ENCODE peak calls at places on chromosome 18, in five cellular contexts. C is CD8-positive, alpha-beta memory T cell; F is CD4-positive, CD25-positive, alpha-beta regulatory T cell; Z is lung; D is left ventricle myocardium inferior. K is an unnamed sample. For H3K4me1, the result is how much of the 10 kb centered on the place peaks cover.

GRCh38 chr18:961644-962355 is 57.1 kb downstream of the ADCYAP1 start:
- DNase-seq in C (peak), F (peak), Z (no peak), D (peak), K (no peak)

GRCh38 chr18:58579561-58580047 is 49.3 kb downstream of the ALPK2 start:
- DNase-seq in C (no peak), F (no peak), Z (no peak), D (no peak), K (no peak)

GRCh38 chr18:11607897-11608296 is 1.5 kb upstream of the SLC35G4 start:
- DNase-seq in C (no peak), F (no peak), Z (no peak), D (no peak), K (no peak)

GRCh38 chr18:76260941-76261472 is 234.0 kb downstream of the ZNF516 start:
- DNase-seq in C (no peak), F (no peak), Z (no peak), D (no peak), K (no peak)

GRCh38 chr18:37322497-37323035 is 243.0 kb downstream of the CELF4 start:
- DNase-seq in C (no peak), F (no peak), Z (no peak), D (no peak), K (peak)

GRCh38 chr18:32550958-32551357 is 80.3 kb upstream of the GAREM1 start:
- DNase-seq in C (no peak), F (no peak), Z (no peak), D (no peak), K (no peak)

GRCh38 chr18:26502834-26503233 is 45.5 kb downstream of the KCTD1 start:
- DNase-seq in C (no peak), F (no peak), Z (no peak), D (no peak), K (no peak)

GRCh38 chr18:40524881-40525280 is 1430.2 kb upstream of the PIK3C3 start:
- DNase-seq in C (no peak), F (no peak), Z (no peak), D (no peak), K (no peak)

GRCh38 chr18:6315556-6316331 is 99.0 kb downstream of the L3MBTL4 start:
- DNase-seq in C (no peak), F (no peak), Z (no peak), D (no peak), K (peak)

GRCh38 chr18:56358608-56359007 is 279.8 kb downstream of the TXNL1 start:
- DNase-seq in C (no peak), F (no peak), Z (no peak), D (no peak), K (no peak)

GRCh38 chr18:23718243-23718720 is 29.0 kb downstream of the LAMA3 start:
- DNase-seq in C (no peak), F (no peak), Z (no peak), D (no peak), K (no peak)

GRCh38 chr18:13377496-13377895 is 158.9 kb downstream of the LDLRAD4 start:
- DNase-seq in C (no peak), F (peak), Z (no peak), D (no peak), K (no peak)

GRCh38 chr18:13376298-13376840 is 157.8 kb downstream of the LDLRAD4 start:
- DNase-seq in C (peak), F (peak), Z (no peak), D (no peak), K (no peak)

GRCh38 chr18:13378150-13378549 is 159.6 kb downstream of the LDLRAD4 start:
- DNase-seq in C (no peak), F (peak), Z (no peak), D (no peak), K (no peak)

GRCh38 chr18:13375302-13376255 is 157.0 kb downstream of the LDLRAD4 start:
- DNase-seq in C (peak), F (peak), Z (peak), D (peak), K (no peak)

GRCh38 chr18:13376841-13377351 is 158.3 kb downstream of the LDLRAD4 start:
- DNase-seq in C (peak), F (peak), Z (no peak), D (no peak), K (no peak)
- H3K4me1 ChIP-seq in C (half or more), F (half or more), Z (under half), D (half or more), K (under half)

DNA sequence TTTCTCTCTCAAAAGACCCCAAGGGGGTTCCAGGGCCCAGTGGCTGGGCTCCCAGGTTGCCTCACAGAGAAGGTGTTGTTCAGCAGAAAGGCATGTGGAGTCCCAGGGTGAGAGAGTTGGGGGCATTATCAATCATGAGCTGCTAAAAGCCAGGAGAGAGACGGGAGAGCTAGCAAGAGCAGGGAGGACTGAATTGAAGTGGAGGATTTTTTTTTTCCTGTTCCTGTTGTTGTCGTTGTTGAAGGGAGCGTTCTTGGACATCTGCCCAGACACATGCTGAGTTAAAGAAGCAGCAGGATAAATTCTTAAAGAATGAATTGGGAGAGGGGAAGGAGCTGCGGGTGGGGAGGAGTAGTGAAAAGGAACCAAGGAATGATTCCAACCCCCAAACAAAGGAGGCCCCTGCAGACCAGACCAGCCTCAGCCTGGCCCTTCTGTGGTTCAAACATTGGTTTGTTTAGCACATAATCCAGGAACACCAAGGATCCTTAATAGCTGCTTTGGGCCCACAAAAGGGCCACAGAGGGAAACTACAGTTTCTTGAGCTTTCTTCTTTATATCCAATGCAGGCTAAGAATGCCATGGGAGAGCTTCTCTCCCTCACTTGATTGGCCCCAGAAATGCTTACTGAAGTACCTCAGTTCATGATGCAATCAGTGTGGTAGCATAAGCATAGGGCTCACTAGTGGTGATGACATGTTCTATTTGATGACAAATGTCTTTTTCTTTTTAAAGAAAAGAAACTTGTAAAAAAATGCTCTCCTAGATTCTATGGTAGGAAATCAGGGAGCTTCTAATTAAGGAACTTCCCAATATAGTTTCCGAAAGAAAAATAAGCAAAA is 146.0 kb downstream of the SETBP1 start:
- DNase-seq in C (no peak), F (no peak), Z (peak), D (peak), K (peak)
- H3K4me1 ChIP-seq in C (under half), F (under half), Z (under half), D (half or more), K (under half)

DNA sequence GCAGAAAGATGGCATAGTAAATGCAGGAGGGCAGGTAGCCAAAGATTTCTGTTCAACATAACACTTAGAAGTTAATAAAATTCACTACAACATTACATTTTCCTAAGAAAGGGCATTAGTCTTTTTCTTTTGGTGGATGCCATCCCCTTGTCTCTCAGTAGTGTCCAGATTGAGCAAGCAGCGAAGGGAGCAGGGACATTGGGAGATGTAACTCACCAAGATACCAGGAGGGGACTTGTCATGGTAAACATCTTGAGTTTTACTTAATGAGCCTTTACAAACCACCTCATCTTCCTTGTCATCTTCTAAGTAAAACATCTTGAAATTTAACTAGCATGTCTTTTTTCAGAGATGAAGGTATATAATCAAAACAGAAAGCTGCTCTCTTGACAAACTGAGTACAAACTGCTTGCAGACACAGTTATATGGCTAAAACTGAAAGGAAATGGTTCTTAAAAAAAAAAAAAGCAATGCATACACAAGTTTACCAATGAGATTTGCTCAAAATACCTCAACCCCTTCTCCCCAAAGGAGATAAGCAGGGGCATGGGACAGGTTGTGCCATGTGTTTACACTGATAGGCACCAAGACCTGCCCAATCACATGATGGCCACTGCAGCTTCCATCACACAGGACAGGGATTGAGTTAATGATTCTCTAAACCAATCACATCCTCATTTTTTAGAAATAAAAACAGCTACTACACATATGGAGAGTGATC is 30.3 kb downstream of the LPIN2 start:
- DNase-seq in C (peak), F (peak), Z (no peak), D (no peak), K (peak)
- H3K4me1 ChIP-seq in C (half or more), F (half or more), Z (under half), D (half or more), K (under half)

DNA sequence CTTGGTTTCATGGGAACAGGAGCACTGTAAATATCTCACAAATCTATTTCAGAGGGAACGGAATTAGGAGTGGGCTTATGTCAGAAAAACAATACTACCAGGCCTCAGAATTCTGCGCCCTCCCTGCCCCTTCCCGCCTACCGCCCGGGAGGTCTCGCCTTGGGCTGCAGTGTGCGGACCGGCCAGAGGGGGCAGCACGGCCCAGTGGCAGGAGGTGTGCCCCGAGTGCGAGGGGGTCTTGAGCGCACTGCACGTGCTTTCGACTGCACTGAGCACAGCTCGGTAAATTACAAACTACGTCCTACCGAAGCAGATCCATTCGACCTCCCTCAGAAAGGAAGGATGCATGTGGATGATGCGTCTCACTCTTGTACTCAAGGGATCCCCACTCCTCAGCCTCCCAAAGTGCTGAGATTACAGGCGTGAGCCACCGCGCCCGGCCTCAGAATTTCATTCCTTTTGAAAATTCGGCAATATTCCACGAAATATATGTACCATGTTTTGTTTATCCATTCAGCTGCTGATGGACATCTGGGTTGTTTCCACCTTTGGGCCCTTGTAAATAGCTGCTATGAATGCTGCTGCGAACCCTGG is 297.0 kb downstream of the BCL2 start:
- DNase-seq in C (peak), F (peak), Z (no peak), D (no peak), K (no peak)
- H3K4me1 ChIP-seq in C (under half), F (under half), Z (under half), D (under half), K (under half)

DNA sequence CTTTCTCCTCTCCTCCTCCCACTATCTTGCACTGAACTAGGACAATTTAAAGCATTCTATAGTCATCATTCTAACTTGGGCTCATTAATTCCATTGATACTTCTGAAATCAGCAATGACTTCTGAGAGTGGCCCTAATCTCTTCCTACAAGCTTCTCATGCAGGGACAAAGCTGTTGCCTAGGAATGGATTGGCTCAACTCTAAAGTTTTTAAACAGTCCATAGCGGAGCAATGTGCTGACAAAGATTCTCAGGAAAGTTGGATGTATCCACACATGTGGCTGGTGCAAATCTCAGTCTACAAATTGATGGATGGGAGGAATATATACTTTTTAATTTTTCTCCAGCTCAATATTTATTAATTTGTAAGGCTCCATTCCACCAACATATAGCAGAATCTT is 388.9 kb downstream of the SETBP1 start:
- DNase-seq in C (no peak), F (no peak), Z (no peak), D (no peak), K (no peak)
- H3K4me1 ChIP-seq in C (under half), F (under half), Z (under half), D (under half), K (under half)

GRCh38 chr18:54956506-54956905 is 2.8 kb downstream of the CCDC68 start:
- DNase-seq in C (no peak), F (no peak), Z (no peak), D (no peak), K (no peak)

GRCh38 chr18:54960197-54960596 is 936 bp upstream of the CCDC68 start:
- DNase-seq in C (no peak), F (no peak), Z (no peak), D (no peak), K (no peak)

GRCh38 chr18:54957295-54957694 is 2.0 kb downstream of the CCDC68 start:
- DNase-seq in C (no peak), F (no peak), Z (no peak), D (no peak), K (no peak)

GRCh38 chr18:54958711-54959625 is at the start of gene CCDC68:
- DNase-seq in C (no peak), F (no peak), Z (peak), D (peak), K (peak)

GRCh38 chr18:54957987-54958386 is 1.3 kb downstream of the CCDC68 start:
- DNase-seq in C (no peak), F (no peak), Z (no peak), D (no peak), K (no peak)
- H3K4me1 ChIP-seq in C (under half), F (under half), Z (under half), D (under half), K (under half)

DNA sequence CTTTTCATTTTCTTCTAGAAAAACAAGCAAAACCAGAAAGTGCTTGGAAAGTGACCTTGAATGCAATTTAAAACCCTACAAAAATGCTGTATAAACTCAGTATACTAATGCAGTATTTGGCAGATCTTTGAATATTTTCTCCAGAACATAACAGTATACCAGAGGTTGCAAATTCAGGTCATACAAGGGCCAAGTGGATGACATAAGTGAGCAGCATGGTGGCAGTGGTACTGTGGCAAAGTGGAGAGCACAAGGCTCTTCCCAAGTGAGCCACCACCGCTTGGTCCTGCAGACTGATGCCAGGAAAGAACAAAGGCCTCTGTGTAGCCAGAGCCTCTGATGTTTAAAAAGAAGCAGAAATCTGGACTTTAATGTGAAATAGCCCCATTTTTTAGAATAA is 33.1 kb downstream of the METTL4 start:
- DNase-seq in C (no peak), F (no peak), Z (no peak), D (no peak), K (no peak)
- H3K4me1 ChIP-seq in C (under half), F (under half), Z (under half), D (under half), K (under half)

DNA sequence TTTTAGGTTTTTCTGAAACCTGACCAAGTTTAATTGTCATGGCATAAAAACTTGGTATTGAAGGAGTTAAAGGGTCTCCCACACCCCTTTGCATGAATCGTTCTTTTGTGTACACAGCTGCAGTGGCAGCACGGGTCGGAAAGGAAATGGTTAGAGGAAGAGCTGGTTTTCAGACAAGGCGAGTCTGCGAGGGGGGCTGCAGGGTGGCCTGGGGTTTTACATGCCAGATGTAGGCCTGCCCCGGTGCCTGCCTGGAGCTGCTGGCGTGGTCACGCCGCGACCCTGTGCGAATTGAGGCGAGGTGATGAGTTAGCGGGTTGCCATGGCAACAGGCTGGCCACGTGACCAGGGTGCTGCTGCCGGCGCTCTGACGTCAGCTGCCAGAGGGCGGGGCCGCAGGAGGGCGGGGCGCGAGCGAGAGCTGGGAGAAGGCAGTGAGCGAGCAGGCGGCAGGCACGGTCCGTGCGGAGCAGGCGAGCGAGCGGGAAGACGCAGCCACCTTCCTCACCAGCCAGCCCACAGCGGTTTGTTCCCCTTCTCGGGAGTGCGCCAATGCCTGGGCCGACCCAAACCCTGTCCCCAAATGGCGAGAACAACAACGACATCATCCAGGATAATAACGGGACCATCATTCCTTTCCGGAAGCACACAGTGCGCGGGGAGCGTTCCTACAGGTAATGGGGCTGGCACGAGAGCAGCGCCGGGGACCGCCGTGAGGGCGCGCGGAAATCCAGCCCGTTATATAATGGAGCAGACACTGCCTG is at the start of gene MAPRE2:
- DNase-seq in C (peak), F (peak), Z (peak), D (peak), K (peak)
- H3K4me1 ChIP-seq in C (under half), F (half or more), Z (under half), D (half or more), K (under half)

GRCh38 chr18:25042641-25043051 is 309.3 kb downstream of the ZNF521 start:
- DNase-seq in C (no peak), F (no peak), Z (no peak), D (no peak), K (no peak)
- H3K4me1 ChIP-seq in C (under half), F (under half), Z (under half), D (under half), K (under half)

GRCh38 chr18:54279477-54280205 is 10.3 kb downstream of the POLI start:
- DNase-seq in C (no peak), F (no peak), Z (no peak), D (no peak), K (no peak)

GRCh38 chr18:54284967-54285785 is 15.9 kb downstream of the POLI start:
- DNase-seq in C (no peak), F (peak), Z (no peak), D (peak), K (no peak)

GRCh38 chr18:54278615-54279014 is 9.3 kb downstream of the POLI start:
- DNase-seq in C (no peak), F (no peak), Z (no peak), D (no peak), K (no peak)

GRCh38 chr18:54280206-54280550 is 10.9 kb downstream of the POLI start:
- DNase-seq in C (no peak), F (no peak), Z (no peak), D (no peak), K (no peak)

GRCh38 chr18:54284535-54284934 is 15.2 kb downstream of the POLI start:
- DNase-seq in C (no peak), F (no peak), Z (no peak), D (no peak), K (no peak)
- H3K4me1 ChIP-seq in C (under half), F (under half), Z (under half), D (under half), K (under half)